ENCODE peak calls at places on chromosomes 6 and 20, in five cellular contexts. Y is lower lobe of right lung, J is nephron progenitor cell, U is A549, G is H9. Q is an unnamed sample.

GRCh38 chr6:128667339-128667858 is 147.0 kb upstream of the PTPRK start:
- DNase-seq in Y (no peak), J (no peak), U (no peak), G (no peak), Q (no peak)

GRCh38 chr20:17442588-17442987 is 88.6 kb downstream of the BFSP1 start:
- DNase-seq in Y (no peak), J (no peak), U (peak; percentile 28), G (peak; percentile 49), Q (no peak)

GRCh38 chr6:20142866-20143265 is 69.4 kb downstream of the MBOAT1 start:
- DNase-seq in Y (no peak), J (no peak), U (no peak), G (no peak), Q (no peak)

GRCh38 chr6:129695373-129696027 is 14.5 kb downstream of the ARHGAP18 start:
- DNase-seq in Y (no peak), J (no peak), U (no peak), G (no peak), Q (peak; percentile 66)

GRCh38 chr20:1417273-1417672 is 24.4 kb upstream of the FKBP1A start:
- DNase-seq in Y (no peak), J (no peak), U (no peak), G (no peak), Q (no peak)

GRCh38 chr6:13463327-13463717 is 24.1 kb downstream of the GFOD1 start:
- DNase-seq in Y (no peak), J (no peak), U (no peak), G (no peak), Q (no peak)

GRCh38 chr6:13048113-13048512 is 280.2 kb downstream of the TBC1D7 start:
- DNase-seq in Y (no peak), J (no peak), U (no peak), G (no peak), Q (no peak)

GRCh38 chr6:37206674-37207073 is 36.7 kb downstream of the PIM1 start:
- DNase-seq in Y (no peak), J (no peak), U (no peak), G (no peak), Q (no peak)

GRCh38 chr6:166766769-166767168 is 139.7 kb upstream of the RPS6KA2 start:
- DNase-seq in Y (no peak), J (no peak), U (no peak), G (peak; percentile 35), Q (no peak)
- TF ChIP-seq CTCF in Y (no peak), J (no peak), U (no peak), G (no peak), Q (no peak)

DNA sequence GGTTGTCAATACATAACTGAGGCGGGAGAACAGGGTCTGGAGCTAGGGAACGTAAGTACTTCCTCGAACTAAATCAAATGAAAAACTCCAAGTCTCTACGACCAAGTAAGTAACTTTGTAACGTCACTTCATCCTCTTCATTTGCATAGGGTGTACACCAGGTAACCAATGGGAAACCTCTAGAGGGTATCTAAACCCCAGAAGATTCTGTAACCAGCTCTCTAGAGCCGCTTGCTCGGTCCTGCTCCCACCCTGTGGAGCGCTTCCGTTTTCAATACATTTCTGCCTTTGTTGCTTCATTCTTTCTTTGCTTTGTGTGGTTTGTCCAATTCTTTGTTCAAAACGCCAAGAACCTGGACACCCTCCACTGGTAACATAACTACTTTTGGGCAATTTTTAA is 133.5 kb upstream of the TMEM170B start:
- DNase-seq in Y (no peak), J (no peak), U (no peak), G (no peak), Q (no peak)
- TF ChIP-seq CTCF in Y (no peak), J (no peak), U (no peak), G (no peak), Q (no peak)

GRCh38 chr20:237479-237878 is 10.4 kb downstream of the DEFB129 start:
- DNase-seq in Y (peak; percentile 69), J (no peak), U (no peak), G (no peak), Q (peak; percentile 41)

GRCh38 chr20:237918-238317 is 10.9 kb downstream of the DEFB129 start:
- DNase-seq in Y (no peak), J (no peak), U (no peak), G (no peak), Q (no peak)

GRCh38 chr20:235891-236290 is 8.8 kb downstream of the DEFB129 start:
- DNase-seq in Y (no peak), J (no peak), U (peak; percentile 55), G (no peak), Q (no peak)
- TF ChIP-seq CTCF in Y (peak; percentile 15), J (no peak), U (no peak), G (peak; percentile 15), Q (no peak)

GRCh38 chr6:32971245-32971580 is 2.8 kb downstream of the BRD2 start:
- DNase-seq in Y (no peak), J (no peak), U (no peak), G (no peak), Q (no peak)

GRCh38 chr6:32970413-32971244 is 2.2 kb downstream of the BRD2 start:
- DNase-seq in Y (peak; percentile 90), J (peak; percentile 67), U (peak; percentile 87), G (peak; percentile 80), Q (peak; percentile 94)

GRCh38 chr6:32968093-32968769 is at the start of gene BRD2:
- DNase-seq in Y (peak; percentile 96), J (peak; percentile 94), U (peak; percentile 96), G (peak; percentile 98), Q (peak; percentile 95)

GRCh38 chr6:32968770-32969684 is 633 bp downstream of the BRD2 start:
- DNase-seq in Y (peak; percentile 83), J (peak; percentile 69), U (peak; percentile 85), G (peak; percentile 92), Q (peak; percentile 83)

GRCh38 chr6:32969685-32970412 is 1.5 kb downstream of the BRD2 start:
- DNase-seq in Y (peak; percentile 76), J (peak; percentile 76), U (peak; percentile 91), G (peak; percentile 81), Q (peak; percentile 90)
- TF ChIP-seq CTCF in Y (peak; percentile 28), J (peak; percentile 21), U (no peak), G (peak; percentile 46), Q (peak; percentile 34)

GRCh38 chr20:59308493-59309201 is 8.2 kb downstream of the EDN3 start:
- DNase-seq in Y (no peak), J (no peak), U (no peak), G (no peak), Q (no peak)
- TF ChIP-seq CTCF in Y (no peak), J (no peak), U (no peak), G (no peak), Q (no peak)

GRCh38 chr20:3890999-3891929 is 2.1 kb downstream of the PANK2 start:
- DNase-seq in Y (no peak), J (no peak), U (no peak), G (no peak), Q (no peak)

GRCh38 chr20:3888622-3889488 is at the start of gene PANK2:
- DNase-seq in Y (peak; percentile 99), J (peak; percentile 97), U (peak; percentile 100), G (peak; percentile 99), Q (peak; percentile 98)

GRCh38 chr20:3887870-3888614 is 1.1 kb upstream of the PANK2 start:
- DNase-seq in Y (no peak), J (no peak), U (peak; percentile 42), G (no peak), Q (no peak)

GRCh38 chr20:3889489-3890409 is 562 bp downstream of the PANK2 start:
- DNase-seq in Y (peak; percentile 73), J (peak; percentile 35), U (peak; percentile 37), G (no peak), Q (peak; percentile 65)

DNA sequence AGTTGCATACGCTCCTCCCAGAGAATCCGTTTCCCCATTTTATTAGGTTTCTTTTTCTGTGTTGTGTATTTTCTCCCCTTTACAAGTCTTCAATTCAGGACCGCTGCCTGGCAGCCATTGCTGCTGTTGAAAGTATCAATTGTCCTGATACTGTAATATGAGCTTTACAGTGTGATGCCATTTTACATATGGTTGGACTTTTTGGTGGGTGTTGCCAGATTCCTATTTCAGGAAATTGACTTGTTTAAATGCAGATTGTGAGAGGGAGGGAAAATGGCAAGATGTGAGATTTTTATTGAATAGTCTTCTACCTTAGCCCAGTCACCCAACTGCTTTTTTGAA is 1.2 kb downstream of the PANK2 start:
- DNase-seq in Y (no peak), J (no peak), U (no peak), G (no peak), Q (no peak)
- TF ChIP-seq CTCF in Y (no peak), J (no peak), U (no peak), G (no peak), Q (no peak)

DNA sequence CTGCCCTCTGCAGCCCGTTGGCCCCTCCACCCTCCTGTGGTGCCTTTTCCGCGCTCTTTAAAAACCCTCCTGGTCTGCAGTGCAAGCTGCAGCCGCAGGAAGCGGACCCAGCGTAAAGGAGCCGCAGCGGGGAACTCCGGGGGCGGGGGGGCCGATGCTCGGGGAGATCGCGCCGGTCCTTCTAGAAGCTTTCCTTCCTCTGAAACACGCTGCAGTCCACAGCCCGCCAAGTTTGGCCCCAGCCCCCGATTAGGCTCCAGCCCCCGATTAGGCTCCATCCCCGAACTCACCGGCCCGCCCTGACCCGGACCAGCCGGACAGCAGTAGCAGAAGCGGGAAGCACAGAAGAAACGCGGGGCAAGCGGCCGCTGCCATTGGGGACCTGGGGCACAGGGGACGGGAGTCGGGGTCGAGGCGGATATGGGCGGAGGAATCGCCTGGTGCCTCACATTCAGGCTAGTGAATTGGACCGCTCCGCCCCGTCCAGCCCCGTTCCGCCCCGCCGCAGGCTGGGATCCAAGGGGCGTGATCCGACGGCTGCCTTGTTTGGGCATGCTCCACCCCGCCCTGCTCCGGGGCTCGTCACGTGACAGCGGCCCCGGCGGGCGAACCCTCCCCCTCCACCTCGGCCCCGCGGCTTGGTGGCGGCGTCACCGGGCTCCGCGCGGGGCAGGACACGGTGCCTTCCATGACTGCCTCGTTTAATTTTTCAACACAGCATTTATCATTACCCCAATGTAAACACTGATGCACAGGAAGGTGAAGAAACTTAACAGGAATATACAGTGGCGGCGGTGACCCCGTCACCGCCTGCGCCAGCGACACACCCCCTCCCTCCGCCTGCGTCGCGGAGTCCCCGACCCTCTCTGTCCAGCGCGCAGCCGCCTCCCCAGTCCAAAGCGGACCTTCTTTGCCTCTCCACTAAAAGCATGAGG is 20.3 kb downstream of the RAET1L start:
- DNase-seq in Y (peak; percentile 94), J (peak; percentile 96), U (peak; percentile 87), G (peak; percentile 98), Q (peak; percentile 94)
- TF ChIP-seq CTCF in Y (no peak), J (no peak), U (no peak), G (no peak), Q (no peak)

DNA sequence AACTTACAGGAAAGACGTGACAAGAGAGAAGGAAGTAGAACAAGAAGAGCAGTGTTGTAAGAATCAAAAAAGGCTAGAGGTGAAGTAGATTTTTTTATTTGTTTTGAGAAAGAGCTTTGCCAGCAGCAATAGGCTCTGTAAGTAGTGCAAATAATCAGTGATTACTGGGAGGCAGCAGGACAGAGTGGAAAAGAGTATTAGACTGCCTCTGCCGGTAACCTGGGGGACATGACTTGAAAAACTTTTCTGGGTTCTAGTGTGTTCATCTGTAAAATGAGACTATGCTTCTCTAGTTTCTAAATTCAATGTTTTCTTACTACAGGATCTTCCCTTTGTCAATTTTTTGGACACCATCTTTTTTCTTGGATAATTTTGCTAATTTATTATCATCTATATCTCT is 5.8 kb upstream of the IRAK1BP1 start:
- DNase-seq in Y (no peak), J (no peak), U (peak; percentile 19), G (no peak), Q (no peak)
- TF ChIP-seq CTCF in Y (no peak), J (no peak), U (no peak), G (no peak), Q (no peak)

DNA sequence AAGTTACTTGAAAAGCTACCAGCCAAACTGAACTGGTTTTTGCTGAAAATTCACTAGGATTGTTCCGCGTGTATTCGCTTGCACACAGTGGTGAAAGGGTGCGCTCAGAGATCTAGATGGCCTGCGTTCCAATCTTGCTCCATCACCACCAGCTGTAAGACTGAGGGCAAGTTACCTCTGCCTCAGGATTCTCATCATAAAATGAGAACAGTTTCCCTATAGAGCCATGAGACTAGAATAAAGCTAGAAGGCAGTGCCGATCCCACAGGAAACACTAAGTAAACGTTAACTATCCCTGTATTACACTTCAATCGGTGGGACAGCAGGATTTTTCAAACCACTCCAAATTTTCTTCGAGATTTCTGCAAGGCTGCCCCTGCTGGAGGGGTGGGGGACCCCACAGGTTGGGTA is 838 bp downstream of the AHCY start:
- DNase-seq in Y (no peak), J (no peak), U (no peak), G (no peak), Q (no peak)
- TF ChIP-seq CTCF in Y (peak; percentile 21), J (no peak), U (no peak), G (peak; percentile 61), Q (no peak)